ENCODE peak calls at places on chromosomes 1 and 21, in ten cellular contexts. I, D, K, G, V, Y, S, F, O and B are unnamed samples.

GRCh38 chr1:15328785-15329480 is 80.8 kb upstream of the EFHD2 start:
- DNase-seq in I (no peak), D (no peak), K (no peak), G (peak), V (peak), Y (no peak), S (no peak), F (peak), O (peak), B (no peak)

GRCh38 chr1:81664341-81664740 is 136.4 kb upstream of the ADGRL2 start:
- DNase-seq in I (no peak), D (no peak), K (no peak), G (peak), V (no peak), Y (no peak), S (no peak), F (no peak), O (peak), B (no peak)

GRCh38 chr1:179742291-179742690 is 800 bp upstream of the FAM163A start:
- DNase-seq in I (no peak), D (no peak), K (no peak), G (no peak), V (no peak), Y (no peak), S (no peak), F (no peak), O (no peak), B (no peak)

GRCh38 chr1:81662913-81663526 is 137.7 kb upstream of the ADGRL2 start:
- DNase-seq in I (no peak), D (no peak), K (no peak), G (no peak), V (no peak), Y (no peak), S (no peak), F (no peak), O (no peak), B (no peak)

GRCh38 chr1:119133987-119134386 is 6.5 kb downstream of the WARS2 start:
- DNase-seq in I (no peak), D (peak), K (no peak), G (peak), V (no peak), Y (no peak), S (no peak), F (no peak), O (peak), B (peak)

GRCh38 chr1:207810173-207810572 is 58.3 kb downstream of the CD46 start:
- DNase-seq in I (no peak), D (no peak), K (no peak), G (peak), V (peak), Y (no peak), S (no peak), F (no peak), O (peak), B (no peak)

GRCh38 chr21:32392299-32392879 is 423 bp downstream of the URB1 start:
- DNase-seq in I (peak), D (no peak), K (no peak), G (peak), V (no peak), Y (peak), S (no peak), F (no peak), O (no peak), B (no peak)

GRCh38 chr1:39900662-39901485 is 843 bp downstream of the MYCL start:
- DNase-seq in I (no peak), D (no peak), K (no peak), G (peak), V (no peak), Y (no peak), S (peak), F (no peak), O (no peak), B (no peak)

GRCh38 chr21:34933609-34934345 is 115.3 kb downstream of the RUNX1 start:
- DNase-seq in I (no peak), D (no peak), K (no peak), G (peak), V (no peak), Y (peak), S (no peak), F (no peak), O (no peak), B (no peak)

GRCh38 chr1:69175078-69175477 is 392.6 kb upstream of the LRRC7 start:
- DNase-seq in I (no peak), D (no peak), K (no peak), G (no peak), V (no peak), Y (no peak), S (no peak), F (no peak), O (no peak), B (no peak)

GRCh38 chr1:183243190-183244065 is 57.4 kb downstream of the LAMC2 start:
- DNase-seq in I (no peak), D (no peak), K (no peak), G (no peak), V (peak), Y (no peak), S (no peak), F (no peak), O (peak), B (no peak)

GRCh38 chr1:34970220-34970735 is 14.9 kb downstream of the TMEM35B start:
- DNase-seq in I (no peak), D (no peak), K (no peak), G (no peak), V (no peak), Y (no peak), S (no peak), F (no peak), O (no peak), B (no peak)

GRCh38 chr1:29632436-29633270 is 396.3 kb downstream of the PTPRU start:
- DNase-seq in I (no peak), D (no peak), K (peak), G (no peak), V (peak), Y (no peak), S (no peak), F (no peak), O (no peak), B (no peak)

GRCh38 chr1:226763741-226764264 is 24.7 kb upstream of the ITPKB start:
- DNase-seq in I (peak), D (peak), K (no peak), G (peak), V (no peak), Y (peak), S (no peak), F (no peak), O (peak), B (no peak)

GRCh38 chr21:42079939-42080787 is 9.0 kb downstream of the UMODL1 start:
- DNase-seq in I (no peak), D (no peak), K (no peak), G (no peak), V (no peak), Y (no peak), S (no peak), F (no peak), O (peak), B (no peak)

GRCh38 chr1:46804926-46805325 is 6.1 kb downstream of the CYP4B1 start:
- DNase-seq in I (no peak), D (no peak), K (no peak), G (no peak), V (no peak), Y (no peak), S (no peak), F (no peak), O (no peak), B (no peak)

GRCh38 chr1:156279837-156280236 is 2.8 kb downstream of the SMG5 start:
- DNase-seq in I (no peak), D (no peak), K (no peak), G (no peak), V (no peak), Y (no peak), S (no peak), F (no peak), O (no peak), B (no peak)